ENCODE peak calls at places on chromosome 1, in five cellular contexts. X, F, C, P and W are unnamed samples.

GRCh38 chr1:189192741-189193140 is 1284.9 kb downstream of the BRINP3 start:
- DNase-seq in P (no peak), C (no peak), X (no peak), F (no peak), W (no peak)

GRCh38 chr1:85991261-85991660 is 165.3 kb downstream of the COL24A1 start:
- DNase-seq in X (no peak), P (no peak), F (no peak), C (no peak), W (no peak)

GRCh38 chr1:240149488-240150094 is 57.9 kb downstream of the FMN2 start:
- DNase-seq in X (peak), F (peak), P (peak), C (peak), W (no peak)

GRCh38 chr1:72282690-72283203 is 408 bp upstream of the NEGR1 start:
- DNase-seq in P (peak), X (peak), F (peak), C (peak), W (peak)

GRCh38 chr1:223229756-223230155 is 86.7 kb upstream of the TLR5 start:
- DNase-seq in X (no peak), C (no peak), F (no peak), P (no peak), W (no peak)

GRCh38 chr1:168386949-168387586 is 106.4 kb downstream of the TBX19 start:
- DNase-seq in X (peak), P (no peak), C (no peak), F (peak), W (peak)

GRCh38 chr1:154957258-154957657 is 1.4 kb upstream of the PBXIP1 start:
- DNase-seq in C (no peak), F (no peak), X (no peak), P (no peak), W (no peak)

GRCh38 chr1:24904731-24905354 is 25.2 kb downstream of the RUNX3 start:
- DNase-seq in P (no peak), X (no peak), F (peak), C (no peak), W (no peak)

GRCh38 chr1:24387636-24388035 is 25.9 kb downstream of the STPG1 start:
- DNase-seq in P (no peak), C (no peak), X (no peak), F (no peak), W (no peak)

GRCh38 chr1:65762081-65762862 is 30.4 kb upstream of the PDE4B start:
- DNase-seq in C (no peak), P (peak), F (peak), X (no peak), W (no peak)

GRCh38 chr1:29487291-29487690 is 251.0 kb downstream of the PTPRU start:
- DNase-seq in P (no peak), X (no peak), C (no peak), F (no peak), W (no peak)

GRCh38 chr1:151790940-151791651 is 796 bp upstream of the TDRKH start:
- DNase-seq in F (peak), C (no peak), X (no peak), P (no peak), W (peak)